ENCODE peak calls at places on chromosome 17, in ten cellular contexts. O is HCT116, H is transverse colon, S is suprapubic skin, Y is endothelial cell of umbilical vein, Q is stomach, K is spleen, Z is H1, P is GM12878, T is prostate gland. L is an unnamed sample.

GRCh38 chr17:82752371-82753200 is 721 bp downstream of the TBCD start:
- DNase-seq in O (no peak), H (peak), S (no peak), Y (peak), Q (no peak), K (no peak), Z (no peak), P (no peak), T (no peak), L (peak)

GRCh38 chr17:21388066-21388465 is 11.9 kb downstream of the KCNJ12 start:
- DNase-seq in O (no peak), H (no peak), S (no peak), Y (no peak), Q (no peak), K (no peak), Z (no peak), P (no peak), T (no peak), L (no peak)

GRCh38 chr17:50501906-50502642 is 6.2 kb upstream of the MYCBPAP start:
- DNase-seq in O (no peak), H (no peak), S (no peak), Y (no peak), Q (no peak), K (peak), Z (no peak), P (no peak), T (no peak), L (no peak)

GRCh38 chr17:34580685-34581445 is 1.5 kb downstream of the TMEM132E start:
- DNase-seq in O (no peak), H (no peak), S (no peak), Y (no peak), Q (no peak), K (no peak), Z (no peak), P (no peak), T (no peak), L (no peak)

GRCh38 chr17:50841949-50842354 is 6.6 kb downstream of the WFIKKN2 start:
- DNase-seq in O (peak), H (peak), S (no peak), Y (peak), Q (peak), K (no peak), Z (peak), P (no peak), T (peak), L (peak)

GRCh38 chr17:13750783-13751484 is 149.2 kb upstream of the HS3ST3A1 start:
- DNase-seq in O (no peak), H (no peak), S (no peak), Y (no peak), Q (no peak), K (no peak), Z (no peak), P (no peak), T (no peak), L (no peak)

GRCh38 chr17:45958307-45958706 is 40.7 kb upstream of the STH start:
- DNase-seq in O (no peak), H (no peak), S (no peak), Y (no peak), Q (no peak), K (no peak), Z (no peak), P (no peak), T (no peak), L (no peak)

GRCh38 chr17:78812849-78813248 is 27.8 kb downstream of the USP36 start:
- DNase-seq in O (no peak), H (no peak), S (no peak), Y (no peak), Q (no peak), K (peak), Z (no peak), P (no peak), T (no peak), L (no peak)

GRCh38 chr17:63838586-63839184 is 3.8 kb downstream of the SMARCD2 start:
- DNase-seq in O (no peak), H (peak), S (peak), Y (no peak), Q (peak), K (peak), Z (no peak), P (no peak), T (peak), L (no peak)

GRCh38 chr17:246851-247421 is 65.5 kb upstream of the DOC2B start:
- DNase-seq in O (no peak), H (peak), S (peak), Y (no peak), Q (no peak), K (peak), Z (no peak), P (no peak), T (no peak), L (no peak)

GRCh38 chr17:76645481-76645880 is 1.9 kb upstream of the ST6GALNAC1 start:
- DNase-seq in O (no peak), H (peak), S (no peak), Y (no peak), Q (peak), K (no peak), Z (no peak), P (no peak), T (no peak), L (no peak)

GRCh38 chr17:75832164-75832651 is 12.0 kb downstream of the UNC13D start:
- DNase-seq in O (no peak), H (peak), S (no peak), Y (no peak), Q (peak), K (no peak), Z (no peak), P (no peak), T (no peak), L (no peak)

GRCh38 chr17:74935585-74936469 is at the start of gene OTOP3:
- DNase-seq in O (no peak), H (no peak), S (no peak), Y (no peak), Q (no peak), K (no peak), Z (no peak), P (no peak), T (no peak), L (no peak)

GRCh38 chr17:2137342-2138098 is 82.6 kb downstream of the HIC1 start:
- DNase-seq in O (peak), H (peak), S (no peak), Y (no peak), Q (no peak), K (no peak), Z (peak), P (peak), T (peak), L (no peak)

GRCh38 chr17:45823598-45823997 is 21.1 kb upstream of the SPPL2C start:
- DNase-seq in O (no peak), H (no peak), S (no peak), Y (no peak), Q (no peak), K (no peak), Z (no peak), P (no peak), T (no peak), L (no peak)

GRCh38 chr17:36085710-36086268 is 4.2 kb downstream of the CCL3 start:
- DNase-seq in O (no peak), H (no peak), S (no peak), Y (no peak), Q (no peak), K (no peak), Z (no peak), P (no peak), T (no peak), L (no peak)

GRCh38 chr17:48933035-48933434 is 11.6 kb downstream of the SNF8 start:
- DNase-seq in O (no peak), H (no peak), S (no peak), Y (no peak), Q (no peak), K (no peak), Z (no peak), P (no peak), T (no peak), L (no peak)

GRCh38 chr17:8946476-8946875 is 19.0 kb downstream of the PIK3R5 start:
- DNase-seq in O (no peak), H (no peak), S (no peak), Y (no peak), Q (no peak), K (no peak), Z (no peak), P (no peak), T (no peak), L (no peak)

GRCh38 chr17:38602453-38602852 is 3.3 kb downstream of the SRCIN1 start:
- DNase-seq in O (no peak), H (no peak), S (no peak), Y (no peak), Q (no peak), K (no peak), Z (no peak), P (no peak), T (no peak), L (no peak)

GRCh38 chr17:43882761-43883415 is 24.4 kb downstream of the MPP2 start:
- DNase-seq in O (no peak), H (no peak), S (no peak), Y (no peak), Q (no peak), K (peak), Z (no peak), P (no peak), T (no peak), L (no peak)

GRCh38 chr17:77516902-77517301 is 376.1 kb downstream of the SEC14L1 start:
- DNase-seq in O (no peak), H (no peak), S (no peak), Y (no peak), Q (peak), K (peak), Z (no peak), P (no peak), T (no peak), L (no peak)

GRCh38 chr17:50953831-50954601 is 87.9 kb upstream of the TOB1 start:
- DNase-seq in O (no peak), H (peak), S (no peak), Y (peak), Q (no peak), K (no peak), Z (no peak), P (no peak), T (peak), L (no peak)

GRCh38 chr17:77856551-77857305 is 101.8 kb upstream of the TNRC6C start:
- DNase-seq in O (no peak), H (no peak), S (no peak), Y (no peak), Q (no peak), K (peak), Z (no peak), P (no peak), T (no peak), L (no peak)

GRCh38 chr17:83028851-83029250 is 50.6 kb upstream of the METRNL start:
- DNase-seq in O (no peak), H (no peak), S (no peak), Y (no peak), Q (peak), K (no peak), Z (no peak), P (no peak), T (no peak), L (no peak)

GRCh38 chr17:1673041-1673790 is 11.5 kb downstream of the PRPF8 start:
- DNase-seq in O (no peak), H (peak), S (no peak), Y (no peak), Q (no peak), K (no peak), Z (no peak), P (no peak), T (no peak), L (no peak)

GRCh38 chr17:38868095-38868967 is 1.5 kb upstream of the LASP1 start:
- DNase-seq in O (no peak), H (peak), S (no peak), Y (peak), Q (peak), K (no peak), Z (no peak), P (peak), T (no peak), L (no peak)

GRCh38 chr17:42405963-42406495 is 17.0 kb downstream of the CAVIN1 start:
- DNase-seq in O (no peak), H (peak), S (peak), Y (peak), Q (peak), K (peak), Z (no peak), P (no peak), T (peak), L (peak)

GRCh38 chr17:76792348-76792747 is 54.4 kb downstream of the MFSD11 start:
- DNase-seq in O (no peak), H (no peak), S (no peak), Y (no peak), Q (no peak), K (no peak), Z (no peak), P (no peak), T (no peak), L (no peak)

GRCh38 chr17:78019976-78020716 is 61.6 kb downstream of the TNRC6C start:
- DNase-seq in O (no peak), H (no peak), S (no peak), Y (no peak), Q (no peak), K (no peak), Z (no peak), P (peak), T (no peak), L (no peak)

DNA sequence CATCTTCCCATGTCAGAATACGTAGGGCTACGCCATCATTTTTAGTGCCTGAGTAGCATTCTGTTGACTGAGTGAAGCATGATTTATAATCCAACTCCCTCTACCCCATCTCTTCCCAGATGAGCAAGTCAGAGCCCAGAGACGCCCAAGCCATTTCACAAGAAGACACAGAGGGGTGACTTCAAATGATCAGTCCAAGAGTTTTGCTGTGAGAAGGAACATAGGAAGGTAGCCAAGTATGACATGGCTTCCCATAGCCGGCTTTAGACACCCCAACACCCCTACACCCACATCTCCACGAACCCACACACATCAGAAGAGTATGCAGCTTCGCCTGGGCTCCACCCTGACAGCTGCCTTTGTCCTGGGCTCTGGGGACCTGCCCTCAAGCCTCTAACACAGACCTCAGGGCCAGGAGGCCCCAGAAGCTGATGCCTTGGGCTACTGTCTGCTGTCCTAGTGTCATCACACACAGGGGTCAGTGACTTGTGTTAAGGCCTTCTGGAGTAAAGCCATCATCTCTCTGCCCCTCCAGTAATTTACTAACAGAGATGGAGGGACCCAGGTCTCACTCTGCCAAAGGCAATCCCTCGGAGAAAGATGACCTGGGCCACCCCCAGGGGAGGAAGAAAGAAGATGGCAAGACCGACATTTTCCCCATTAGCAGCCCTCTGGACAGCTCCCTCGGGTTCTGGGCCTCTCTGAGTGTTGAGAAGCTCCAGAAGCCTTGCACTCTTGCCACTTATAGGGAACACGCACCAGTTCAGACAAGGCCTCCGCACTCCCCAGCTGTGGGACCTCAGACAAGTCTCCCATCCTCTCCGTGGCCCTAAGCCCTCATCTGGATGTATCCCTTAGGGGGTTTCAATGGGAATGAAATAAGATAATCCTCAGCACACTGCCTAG is 38.7 kb upstream of the MRPS23 start:
- DNase-seq in O (no peak), H (no peak), S (no peak), Y (no peak), Q (no peak), K (no peak), Z (no peak), P (no peak), T (peak), L (no peak)
- TF ChIP-seq POLR2AphosphoS5 in O (no peak), H (no peak), S (no peak), Y (no peak), Q (no peak), K (no peak), Z (no peak), P (no peak), T (no peak), L (no peak)

DNA sequence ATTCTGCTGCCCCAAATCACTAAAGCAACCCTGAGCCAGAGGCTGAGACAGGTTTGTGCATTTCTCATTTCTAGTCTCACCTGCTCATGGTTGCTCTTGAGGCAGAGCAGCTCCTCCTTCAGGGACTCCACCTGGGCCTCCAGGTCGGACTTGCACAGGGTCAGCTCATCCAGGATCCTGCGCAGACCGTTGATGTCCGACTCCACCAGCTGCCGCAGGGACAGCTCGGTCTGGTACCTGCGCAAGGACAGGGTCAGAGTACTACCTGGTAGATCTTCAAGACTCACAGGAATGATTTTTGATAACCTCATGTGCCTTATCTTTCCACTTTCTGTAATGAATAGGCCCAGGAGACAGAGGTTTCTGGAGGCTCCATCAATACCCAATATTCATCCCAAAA is 1.1 kb downstream of the KRT31 start:
- DNase-seq in O (no peak), H (no peak), S (no peak), Y (no peak), Q (no peak), K (no peak), Z (no peak), P (no peak), T (no peak), L (no peak)
- TF ChIP-seq POLR2A in O (no peak), H (no peak), S (no peak), Y (no peak), Q (no peak), K (no peak), Z (no peak), P (no peak), T (no peak), L (no peak)

GRCh38 chr17:17227608-17228520 is 9.1 kb downstream of the FLCN start:
- DNase-seq in O (no peak), H (no peak), S (no peak), Y (no peak), Q (peak), K (peak), Z (no peak), P (no peak), T (peak), L (no peak)

GRCh38 chr17:17224137-17224536 is 12.8 kb downstream of the FLCN start:
- DNase-seq in O (no peak), H (no peak), S (no peak), Y (no peak), Q (no peak), K (no peak), Z (no peak), P (no peak), T (no peak), L (no peak)

GRCh38 chr17:17225901-17226300 is 11.1 kb downstream of the FLCN start:
- DNase-seq in O (no peak), H (no peak), S (no peak), Y (no peak), Q (no peak), K (peak), Z (no peak), P (no peak), T (no peak), L (no peak)

GRCh38 chr17:17228521-17229279 is 8.3 kb downstream of the FLCN start:
- DNase-seq in O (no peak), H (no peak), S (no peak), Y (no peak), Q (no peak), K (peak), Z (no peak), P (no peak), T (no peak), L (no peak)

DNA sequence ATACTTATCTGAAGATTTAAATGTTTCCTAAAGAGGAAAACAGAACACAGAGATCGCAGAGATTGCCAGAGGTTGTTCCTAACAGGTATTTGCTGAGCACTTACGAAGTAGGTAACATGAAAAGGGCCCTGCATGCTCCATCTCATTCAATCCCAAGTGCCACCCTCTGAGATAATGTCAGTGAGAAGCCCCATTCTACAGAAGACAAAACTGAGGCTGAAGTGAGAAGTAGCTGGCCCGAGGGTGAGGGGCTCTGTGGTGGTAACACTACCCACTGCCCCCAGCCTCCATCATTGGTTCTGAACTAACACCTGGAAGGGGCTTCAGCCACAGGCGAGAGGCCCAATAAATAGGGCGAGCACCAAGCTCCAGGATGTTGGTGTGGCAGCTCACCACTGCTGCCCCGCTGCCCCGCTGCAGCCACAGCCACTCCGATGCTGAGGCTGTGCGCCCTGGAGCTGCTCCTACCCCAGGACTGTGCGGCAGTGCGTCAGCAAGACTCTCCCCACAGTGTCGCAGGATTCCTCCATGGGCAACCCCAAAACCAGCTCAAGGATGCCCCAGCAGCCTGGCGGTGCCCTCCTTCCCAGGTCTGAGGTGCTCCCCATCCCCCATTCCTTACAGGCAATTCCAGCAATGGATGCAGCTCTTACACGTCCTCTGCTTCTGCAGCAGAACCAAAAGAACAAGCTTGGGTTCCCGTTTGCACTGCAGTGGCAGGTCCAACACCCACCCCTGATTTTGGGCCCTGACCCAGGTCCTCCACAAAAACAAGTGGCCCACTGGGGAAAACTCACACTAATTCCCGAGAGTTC is 10.3 kb downstream of the FLCN start:
- DNase-seq in O (no peak), H (no peak), S (no peak), Y (no peak), Q (no peak), K (peak), Z (no peak), P (no peak), T (no peak), L (no peak)
- TF ChIP-seq POLR2AphosphoS5 in O (no peak), H (no peak), S (no peak), Y (no peak), Q (no peak), K (no peak), Z (no peak), P (no peak), T (no peak), L (no peak)

GRCh38 chr17:73205326-73205980 is 12.6 kb downstream of the COG1 start:
- DNase-seq in O (no peak), H (no peak), S (no peak), Y (no peak), Q (no peak), K (no peak), Z (no peak), P (no peak), T (peak), L (no peak)

GRCh38 chr17:73203788-73204479 is 11.1 kb downstream of the COG1 start:
- DNase-seq in O (no peak), H (no peak), S (no peak), Y (peak), Q (no peak), K (no peak), Z (no peak), P (no peak), T (no peak), L (no peak)

GRCh38 chr17:73201215-73202069 is 8.6 kb downstream of the COG1 start:
- DNase-seq in O (no peak), H (no peak), S (no peak), Y (no peak), Q (no peak), K (no peak), Z (no peak), P (no peak), T (no peak), L (no peak)

GRCh38 chr17:73200476-73200875 is 7.6 kb downstream of the COG1 start:
- DNase-seq in O (no peak), H (no peak), S (no peak), Y (no peak), Q (no peak), K (no peak), Z (no peak), P (no peak), T (no peak), L (no peak)

DNA sequence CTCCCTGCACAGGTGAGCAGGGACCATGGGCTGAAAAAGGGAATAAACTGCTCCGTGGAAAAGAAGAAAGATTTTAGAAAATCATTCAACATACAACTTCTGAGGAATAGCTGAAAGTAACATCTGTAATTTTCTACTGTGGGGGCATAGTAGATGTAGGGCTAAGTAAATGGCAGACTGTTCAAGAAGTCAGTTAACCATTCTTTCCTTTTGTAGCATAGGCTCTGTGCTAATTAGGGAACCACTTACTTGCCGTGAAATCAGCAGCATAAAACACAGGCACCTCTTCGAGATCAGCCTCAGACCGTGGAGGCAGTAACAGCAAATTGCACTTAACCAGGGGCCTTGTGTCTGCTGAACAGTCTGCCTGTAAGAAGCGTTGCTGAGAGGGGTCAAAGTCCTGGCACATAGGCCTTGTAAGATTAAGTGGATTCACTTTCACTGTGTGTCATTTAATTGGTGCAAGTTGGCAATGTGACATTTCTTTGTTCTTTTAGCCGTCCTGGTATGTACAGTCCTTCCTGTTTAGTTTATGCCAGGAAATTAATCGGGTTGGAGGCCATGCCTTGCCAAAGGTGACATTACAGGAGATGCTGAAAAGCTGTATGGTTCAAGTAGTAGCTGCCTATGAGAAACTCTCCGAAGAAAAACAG is 10.4 kb downstream of the COG1 start:
- DNase-seq in O (no peak), H (peak), S (no peak), Y (peak), Q (peak), K (no peak), Z (no peak), P (no peak), T (peak), L (no peak)
- TF ChIP-seq POLR2A in O (no peak), H (no peak), S (no peak), Y (no peak), Q (no peak), K (no peak), Z (no peak), P (no peak), T (no peak), L (no peak)